ENCODE peak calls at places on chromosomes 11 and 22, in five cellular contexts. L is transverse colon; H is effector CD8-positive, alpha-beta T cell; V is activated gamma-delta T cell; J is pons. Z is an unnamed sample.

GRCh38 chr11:76380161-76380976 is 563 bp downstream of the THAP12 start:
- DNase-seq in L (peak), H (peak), V (peak), J (no peak), Z (no peak)

GRCh38 chr11:131980878-131981668 is 610.7 kb downstream of the NTM start:
- DNase-seq in L (no peak), H (no peak), V (no peak), J (no peak), Z (no peak)

GRCh38 chr11:7606496-7606895 is 66.8 kb downstream of the CYB5R2 start:
- DNase-seq in L (no peak), H (no peak), V (no peak), J (no peak), Z (no peak)

GRCh38 chr11:75536786-75537629 is 11.3 kb upstream of the GDPD5 start:
- DNase-seq in L (no peak), H (no peak), V (no peak), J (no peak), Z (no peak)

GRCh38 chr11:8832571-8833260 is 78.3 kb upstream of the AKIP1 start:
- DNase-seq in L (no peak), H (no peak), V (no peak), J (no peak), Z (no peak)

GRCh38 chr11:123707606-123708205 is 33.8 kb downstream of the ZNF202 start:
- DNase-seq in L (peak), H (peak), V (no peak), J (peak), Z (no peak)

GRCh38 chr11:2667940-2668339 is 31.9 kb downstream of the KCNQ1OT1 start:
- DNase-seq in L (no peak), H (no peak), V (no peak), J (no peak), Z (no peak)

GRCh38 chr11:78044706-78045105 is 19.0 kb upstream of the THRSP start:
- DNase-seq in L (peak), H (no peak), V (no peak), J (no peak), Z (no peak)

GRCh38 chr11:92848578-92848977 is 120.9 kb upstream of the MTNR1B start:
- DNase-seq in L (no peak), H (no peak), V (no peak), J (no peak), Z (no peak)

GRCh38 chr11:13462311-13462927 is 603 bp downstream of the BTBD10 start:
- DNase-seq in L (peak), H (peak), V (peak), J (peak), Z (peak)

GRCh38 chr22:35174398-35174797 is 82.9 kb upstream of the HMGXB4 start:
- DNase-seq in L (no peak), H (no peak), V (no peak), J (no peak), Z (no peak)

GRCh38 chr22:30371981-30372380 is 15.2 kb downstream of the CCDC157 start:
- DNase-seq in L (no peak), H (no peak), V (no peak), J (no peak), Z (no peak)

GRCh38 chr11:114109206-114110090 is 49.9 kb downstream of the ZBTB16 start:
- DNase-seq in L (no peak), H (no peak), V (no peak), J (no peak), Z (no peak)

GRCh38 chr22:43812890-43813289 is 785 bp upstream of the EFCAB6 start:
- DNase-seq in L (no peak), H (no peak), V (no peak), J (no peak), Z (no peak)

GRCh38 chr11:19525714-19526113 is 186.9 kb upstream of the NAV2 start:
- DNase-seq in L (no peak), H (no peak), V (no peak), J (no peak), Z (no peak)

GRCh38 chr11:78860720-78861422 is 286.2 kb upstream of the NARS2 start:
- DNase-seq in L (no peak), H (no peak), V (no peak), J (no peak), Z (no peak)

GRCh38 chr11:106880121-106880520 is 138.2 kb downstream of the GUCY1A2 start:
- DNase-seq in L (no peak), H (no peak), V (no peak), J (no peak), Z (no peak)

GRCh38 chr22:35918466-35918865 is 110.2 kb downstream of the RBFOX2 start:
- DNase-seq in L (no peak), H (no peak), V (no peak), J (peak), Z (no peak)

GRCh38 chr11:862028-862703 is 19.5 kb downstream of the TSPAN4 start:
- DNase-seq in L (peak), H (no peak), V (no peak), J (no peak), Z (no peak)